ENCODE peak calls at places on chromosomes 6 and 20, in four cellular contexts. M is CD4-positive, alpha-beta T cell; I is neural crest cell; X is WERI-Rb-1. G is an unnamed sample.

GRCh38 chr6:127120109-127120786 is 1.8 kb downstream of the RSPO3 start:
- DNase-seq in M (no peak), X (peak; percentile 20), I (no peak), G (peak; percentile 18)

GRCh38 chr6:90816764-90817163 is 229.9 kb upstream of the MAP3K7 start:
- DNase-seq in M (no peak), X (no peak), I (no peak), G (no peak)

GRCh38 chr6:26205625-26206574 is 118.7 kb downstream of the HFE start:
- DNase-seq in I (peak; percentile 26), X (no peak), M (no peak), G (no peak)

GRCh38 chr6:24069546-24069945 is 56.5 kb upstream of the NRSN1 start:
- DNase-seq in X (no peak), I (no peak), M (no peak), G (no peak)

GRCh38 chr6:170295519-170296422 is 4.9 kb upstream of the DLL1 start:
- DNase-seq in X (no peak), I (peak; percentile 52), M (no peak), G (peak; percentile 56)

GRCh38 chr6:4496284-4496683 is 279.9 kb upstream of the CDYL start:
- DNase-seq in X (no peak), I (no peak), M (no peak), G (no peak)

GRCh38 chr6:39791850-39792500 is at the start of gene DAAM2:
- DNase-seq in X (peak; percentile 45), I (peak; percentile 47), M (no peak), G (peak; percentile 16)

GRCh38 chr6:76682842-76683241 is 610.4 kb upstream of the IMPG1 start:
- DNase-seq in X (no peak), I (no peak), M (no peak), G (no peak)

GRCh38 chr6:112936079-112936472 is 588.9 kb downstream of the RFPL4B start:
- DNase-seq in I (no peak), M (no peak), X (no peak), G (no peak)

GRCh38 chr20:53623454-53624206 is 30.0 kb upstream of the ZNF217 start:
- DNase-seq in X (peak; percentile 66), I (peak; percentile 41), M (peak; percentile 24), G (no peak)

GRCh38 chr6:169048806-169049205 is 204.8 kb downstream of the THBS2 start:
- DNase-seq in X (no peak), I (no peak), M (no peak), G (no peak)

GRCh38 chr6:87483929-87484328 is 11.2 kb downstream of the SLC35A1 start:
- DNase-seq in I (peak; percentile 41), M (no peak), X (peak; percentile 38), G (no peak)

GRCh38 chr6:124223596-124223995 is 419.9 kb downstream of the NKAIN2 start:
- DNase-seq in I (no peak), X (no peak), M (no peak), G (no peak)

GRCh38 chr6:27161946-27162603 is 85.4 kb upstream of the PRSS16 start:
- DNase-seq in X (peak; percentile 37), M (no peak), I (no peak), G (no peak)

GRCh38 chr6:129368076-129368475 is 341.9 kb downstream of the ARHGAP18 start:
- DNase-seq in X (no peak), M (no peak), I (no peak), G (no peak)
- TF ChIP-seq CTCF in X (no peak), M (no peak), I (no peak), G (no peak)

DNA sequence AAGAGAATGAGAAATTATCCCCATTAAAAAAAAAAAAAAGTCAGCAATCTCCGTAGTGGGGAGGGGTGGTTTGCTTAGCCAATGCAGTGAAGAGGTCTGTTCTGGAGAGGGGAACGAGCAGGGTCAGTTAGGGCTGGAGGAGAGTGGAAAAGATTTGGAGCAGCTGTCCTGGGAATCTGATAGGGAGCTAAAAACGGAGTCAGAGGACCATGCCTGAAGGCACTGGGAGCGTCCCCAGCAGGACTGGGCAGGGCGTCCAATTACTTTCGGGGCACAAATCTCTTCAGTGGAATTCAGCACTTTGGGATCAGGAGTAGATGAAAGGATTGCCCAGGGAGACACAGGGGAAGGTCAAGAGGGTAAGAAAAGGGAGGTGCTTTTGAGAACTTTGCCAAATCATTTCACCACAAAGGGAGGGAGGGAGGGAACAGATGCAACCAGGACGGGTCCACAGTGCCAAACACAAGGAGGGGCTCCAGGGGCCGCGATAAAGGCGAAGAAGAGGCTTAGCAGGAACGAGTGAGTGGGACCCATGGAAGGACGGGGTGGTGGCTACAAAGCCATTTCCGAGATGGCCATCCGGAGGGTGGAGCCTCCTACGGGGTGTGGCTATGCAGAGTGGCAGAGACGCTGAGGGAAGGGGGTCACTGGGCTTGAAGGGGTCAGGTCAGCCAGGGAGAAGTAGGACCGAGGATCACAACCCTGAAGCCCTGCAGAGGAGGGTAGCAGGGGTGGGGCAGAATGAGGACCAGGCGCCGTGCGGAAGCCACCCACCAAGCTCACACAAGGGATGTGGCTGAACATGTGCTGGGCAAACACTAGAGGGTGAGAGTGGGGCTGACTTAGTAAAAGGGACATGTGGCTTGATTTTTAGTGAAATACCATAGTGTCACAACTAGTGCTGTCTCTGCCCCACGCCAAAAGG is 180.1 kb upstream of the RREB1 start:
- DNase-seq in X (peak; percentile 31), I (no peak), M (no peak), G (no peak)
- TF ChIP-seq CTCF in X (peak; percentile 46), I (no peak), M (no peak), G (no peak)

GRCh38 chr6:48670546-48670945 is 559.5 kb upstream of the PTCHD4 start:
- DNase-seq in I (no peak), M (no peak), X (no peak), G (no peak)
- TF ChIP-seq CTCF in I (no peak), M (no peak), X (no peak), G (no peak)

DNA sequence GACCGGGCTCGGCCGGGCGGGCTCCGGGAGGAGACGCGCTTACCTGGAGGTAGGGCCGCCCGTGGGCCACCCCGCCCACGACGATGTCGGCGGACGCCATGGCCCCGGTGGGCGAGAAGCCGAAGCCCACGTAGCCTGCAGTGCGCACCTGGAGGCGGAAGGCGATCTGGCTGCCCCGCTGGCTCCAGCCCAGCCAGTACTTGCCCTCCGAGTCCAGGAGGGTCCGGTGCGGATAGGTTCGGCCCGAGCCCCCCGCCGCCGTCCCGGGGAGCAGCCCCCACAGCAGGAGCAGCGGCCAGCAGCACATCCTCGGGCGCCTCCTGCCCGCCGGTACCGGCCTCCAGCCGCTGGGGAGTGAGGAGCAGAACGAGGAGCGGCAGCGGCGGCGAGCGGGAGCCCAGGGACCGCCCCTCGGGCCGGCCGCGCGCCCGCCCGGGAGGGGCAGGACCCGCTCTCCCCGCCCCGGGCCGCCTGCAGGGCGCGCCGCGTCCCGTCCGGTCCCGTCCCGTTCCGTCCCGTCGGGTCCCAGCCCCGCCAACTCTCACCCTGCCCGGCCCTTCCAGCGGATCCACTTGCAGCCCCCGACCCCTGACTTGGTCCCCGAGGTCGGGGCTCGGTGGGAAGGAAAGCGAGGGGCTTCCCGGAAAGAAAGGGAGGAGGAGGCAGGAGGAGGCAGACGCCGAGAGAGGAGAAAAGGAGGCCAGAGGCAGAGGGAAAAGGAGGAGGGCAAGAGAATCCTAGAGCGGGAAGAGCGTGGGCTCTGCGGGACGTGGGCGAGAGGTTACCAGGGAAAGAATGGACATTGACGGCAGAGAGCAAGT is at the start of gene MOXD1:
- DNase-seq in I (peak; percentile 45), X (peak; percentile 20), M (no peak), G (peak; percentile 61)
- TF ChIP-seq CTCF in I (peak; percentile 17), X (no peak), M (no peak), G (no peak)

GRCh38 chr20:9408422-9409300 is 105.7 kb upstream of the LAMP5 start:
- DNase-seq in M (no peak), I (no peak), X (no peak), G (no peak)
- TF ChIP-seq CTCF in M (no peak), I (no peak), X (no peak), G (no peak)

GRCh38 chr6:20875369-20875963 is 341.2 kb downstream of the CDKAL1 start:
- DNase-seq in I (peak; percentile 8), M (no peak), X (peak; percentile 47), G (no peak)
- TF ChIP-seq CTCF in I (peak; percentile 58), M (no peak), X (peak; percentile 46), G (peak; percentile 31)

G was measured in progenitor cell of endocrine pancreas.